ENCODE peak calls at places on chromosomes 6 and 20, in eight cellular contexts. One of them, this sample, is unnamed.

GRCh38 chr6:35096129-35096852 is 44.8 kb downstream of the TCP11 start:
- DNase-seq in endothelial cell: no peak
- DNase-seq in HL-60: no peak
- DNase-seq in endodermal cell: no peak
- DNase-seq in hypothalamus: no peak
- DNase-seq in activated T-cell treated with anti-CD3 and anti-CD28 coated beads, Interleukin-2, amount 50 U/mL, for 72 hours: no peak
- DNase-seq in amygdala: no peak
- DNase-seq in naive thymus-derived CD4-positive, alpha-beta T cell: no peak
- DNase-seq in this sample: no peak

GRCh38 chr20:53711333-53712211 is 117.9 kb upstream of the ZNF217 start:
- DNase-seq in naive thymus-derived CD4-positive, alpha-beta T cell: no peak
- DNase-seq in hypothalamus: no peak
- DNase-seq in amygdala: no peak
- DNase-seq in activated T-cell treated with anti-CD3 and anti-CD28 coated beads, Interleukin-2, amount 50 U/mL, for 72 hours: no peak
- DNase-seq in endodermal cell: no peak
- DNase-seq in endothelial cell: no peak
- DNase-seq in HL-60: no peak
- DNase-seq in this sample: no peak

GRCh38 chr6:82783587-82784253 is 281.9 kb downstream of the UBE3D start:
- DNase-seq in endodermal cell: peak
- DNase-seq in amygdala: no peak
- DNase-seq in naive thymus-derived CD4-positive, alpha-beta T cell: no peak
- DNase-seq in endothelial cell: no peak
- DNase-seq in hypothalamus: no peak
- DNase-seq in HL-60: no peak
- DNase-seq in activated T-cell treated with anti-CD3 and anti-CD28 coated beads, Interleukin-2, amount 50 U/mL, for 72 hours: no peak
- DNase-seq in this sample: no peak

GRCh38 chr6:46996860-46997641 is 45.1 kb downstream of the ADGRF1 start:
- DNase-seq in HL-60: no peak
- DNase-seq in naive thymus-derived CD4-positive, alpha-beta T cell: no peak
- DNase-seq in endothelial cell: no peak
- DNase-seq in amygdala: no peak
- DNase-seq in hypothalamus: no peak
- DNase-seq in endodermal cell: peak
- DNase-seq in activated T-cell treated with anti-CD3 and anti-CD28 coated beads, Interleukin-2, amount 50 U/mL, for 72 hours: no peak
- DNase-seq in this sample: no peak

GRCh38 chr20:49867453-49868215 is 47.7 kb downstream of the SPATA2 start:
- DNase-seq in HL-60: no peak
- DNase-seq in naive thymus-derived CD4-positive, alpha-beta T cell: no peak
- DNase-seq in activated T-cell treated with anti-CD3 and anti-CD28 coated beads, Interleukin-2, amount 50 U/mL, for 72 hours: no peak
- DNase-seq in endodermal cell: peak
- DNase-seq in endothelial cell: no peak
- DNase-seq in hypothalamus: no peak
- DNase-seq in amygdala: no peak
- DNase-seq in this sample: no peak

GRCh38 chr20:43721097-43721428 is 5.7 kb downstream of the GTSF1L start:
- DNase-seq in activated T-cell treated with anti-CD3 and anti-CD28 coated beads, Interleukin-2, amount 50 U/mL, for 72 hours: no peak
- DNase-seq in endodermal cell: no peak
- DNase-seq in HL-60: no peak
- DNase-seq in amygdala: no peak
- DNase-seq in endothelial cell: no peak
- DNase-seq in naive thymus-derived CD4-positive, alpha-beta T cell: no peak
- DNase-seq in hypothalamus: no peak
- DNase-seq in this sample: no peak

GRCh38 chr6:155333414-155333813 is 19.1 kb upstream of the TFB1M start:
- DNase-seq in activated T-cell treated with anti-CD3 and anti-CD28 coated beads, Interleukin-2, amount 50 U/mL, for 72 hours: no peak
- DNase-seq in amygdala: no peak
- DNase-seq in HL-60: no peak
- DNase-seq in naive thymus-derived CD4-positive, alpha-beta T cell: no peak
- DNase-seq in endothelial cell: no peak
- DNase-seq in endodermal cell: no peak
- DNase-seq in hypothalamus: no peak
- DNase-seq in this sample: no peak

GRCh38 chr6:112016335-112016734 is 37.6 kb upstream of the CCN6 start:
- DNase-seq in HL-60: no peak
- DNase-seq in hypothalamus: no peak
- DNase-seq in endothelial cell: no peak
- DNase-seq in naive thymus-derived CD4-positive, alpha-beta T cell: no peak
- DNase-seq in activated T-cell treated with anti-CD3 and anti-CD28 coated beads, Interleukin-2, amount 50 U/mL, for 72 hours: peak
- DNase-seq in endodermal cell: no peak
- DNase-seq in amygdala: no peak
- DNase-seq in this sample: no peak

GRCh38 chr20:46810442-46811327 is 84.0 kb upstream of the EYA2 start:
- DNase-seq in hypothalamus: no peak
- DNase-seq in endothelial cell: no peak
- DNase-seq in HL-60: no peak
- DNase-seq in activated T-cell treated with anti-CD3 and anti-CD28 coated beads, Interleukin-2, amount 50 U/mL, for 72 hours: no peak
- DNase-seq in amygdala: no peak
- DNase-seq in naive thymus-derived CD4-positive, alpha-beta T cell: no peak
- DNase-seq in endodermal cell: peak
- DNase-seq in this sample: no peak

GRCh38 chr6:97113170-97113569 is 169.8 kb downstream of the MMS22L start:
- DNase-seq in activated T-cell treated with anti-CD3 and anti-CD28 coated beads, Interleukin-2, amount 50 U/mL, for 72 hours: peak
- DNase-seq in hypothalamus: no peak
- DNase-seq in naive thymus-derived CD4-positive, alpha-beta T cell: no peak
- DNase-seq in amygdala: no peak
- DNase-seq in HL-60: no peak
- DNase-seq in endodermal cell: no peak
- DNase-seq in endothelial cell: no peak
- DNase-seq in this sample: no peak

GRCh38 chr20:53809728-53810365 is 216.2 kb upstream of the ZNF217 start:
- DNase-seq in naive thymus-derived CD4-positive, alpha-beta T cell: no peak
- DNase-seq in HL-60: no peak
- DNase-seq in hypothalamus: no peak
- DNase-seq in endodermal cell: no peak
- DNase-seq in endothelial cell: no peak
- DNase-seq in amygdala: no peak
- DNase-seq in activated T-cell treated with anti-CD3 and anti-CD28 coated beads, Interleukin-2, amount 50 U/mL, for 72 hours: no peak
- DNase-seq in this sample: no peak

GRCh38 chr6:37602360-37602759 is 95.3 kb downstream of the MDGA1 start:
- DNase-seq in hypothalamus: no peak
- DNase-seq in naive thymus-derived CD4-positive, alpha-beta T cell: no peak
- DNase-seq in endothelial cell: no peak
- DNase-seq in activated T-cell treated with anti-CD3 and anti-CD28 coated beads, Interleukin-2, amount 50 U/mL, for 72 hours: no peak
- DNase-seq in endodermal cell: no peak
- DNase-seq in amygdala: no peak
- DNase-seq in HL-60: no peak
- DNase-seq in this sample: no peak

GRCh38 chr20:16574656-16575355 is 1.6 kb upstream of the KIF16B start:
- DNase-seq in activated T-cell treated with anti-CD3 and anti-CD28 coated beads, Interleukin-2, amount 50 U/mL, for 72 hours: peak
- DNase-seq in hypothalamus: peak
- DNase-seq in naive thymus-derived CD4-positive, alpha-beta T cell: peak
- DNase-seq in HL-60: peak
- DNase-seq in endothelial cell: peak
- DNase-seq in amygdala: peak
- DNase-seq in endodermal cell: peak
- DNase-seq in this sample: peak

GRCh38 chr20:56343861-56344381 is 14.9 kb upstream of the FAM210B start:
- DNase-seq in activated T-cell treated with anti-CD3 and anti-CD28 coated beads, Interleukin-2, amount 50 U/mL, for 72 hours: peak
- DNase-seq in naive thymus-derived CD4-positive, alpha-beta T cell: peak
- DNase-seq in HL-60: peak
- DNase-seq in hypothalamus: no peak
- DNase-seq in amygdala: no peak
- DNase-seq in endothelial cell: peak
- DNase-seq in endodermal cell: peak
- DNase-seq in this sample: peak

GRCh38 chr6:166584813-166585429 is 1.6 kb downstream of the RAMACL start:
- DNase-seq in activated T-cell treated with anti-CD3 and anti-CD28 coated beads, Interleukin-2, amount 50 U/mL, for 72 hours: no peak
- DNase-seq in hypothalamus: no peak
- DNase-seq in endothelial cell: no peak
- DNase-seq in HL-60: no peak
- DNase-seq in amygdala: no peak
- DNase-seq in naive thymus-derived CD4-positive, alpha-beta T cell: no peak
- DNase-seq in endodermal cell: no peak
- DNase-seq in this sample: no peak

GRCh38 chr6:137160763-137161162 is 12.7 kb downstream of the IL22RA2 start:
- DNase-seq in endothelial cell: no peak
- DNase-seq in amygdala: no peak
- DNase-seq in hypothalamus: no peak
- DNase-seq in activated T-cell treated with anti-CD3 and anti-CD28 coated beads, Interleukin-2, amount 50 U/mL, for 72 hours: no peak
- DNase-seq in endodermal cell: no peak
- DNase-seq in HL-60: no peak
- DNase-seq in naive thymus-derived CD4-positive, alpha-beta T cell: no peak
- DNase-seq in this sample: no peak

GRCh38 chr20:15604406-15604805 is 968.8 kb downstream of the KIF16B start:
- DNase-seq in amygdala: no peak
- DNase-seq in naive thymus-derived CD4-positive, alpha-beta T cell: no peak
- DNase-seq in HL-60: no peak
- DNase-seq in hypothalamus: no peak
- DNase-seq in endodermal cell: no peak
- DNase-seq in activated T-cell treated with anti-CD3 and anti-CD28 coated beads, Interleukin-2, amount 50 U/mL, for 72 hours: no peak
- DNase-seq in endothelial cell: no peak
- DNase-seq in this sample: no peak

GRCh38 chr6:116564921-116565872 is 6.1 kb upstream of the RWDD1 start:
- DNase-seq in hypothalamus: no peak
- DNase-seq in endodermal cell: no peak
- DNase-seq in naive thymus-derived CD4-positive, alpha-beta T cell: peak
- DNase-seq in HL-60: no peak
- DNase-seq in endothelial cell: no peak
- DNase-seq in activated T-cell treated with anti-CD3 and anti-CD28 coated beads, Interleukin-2, amount 50 U/mL, for 72 hours: peak
- DNase-seq in amygdala: no peak
- DNase-seq in this sample: no peak

GRCh38 chr20:57790176-57790575 is 80.4 kb upstream of the PMEPA1 start:
- DNase-seq in endothelial cell: no peak
- DNase-seq in hypothalamus: no peak
- DNase-seq in activated T-cell treated with anti-CD3 and anti-CD28 coated beads, Interleukin-2, amount 50 U/mL, for 72 hours: no peak
- DNase-seq in HL-60: no peak
- DNase-seq in endodermal cell: peak
- DNase-seq in amygdala: no peak
- DNase-seq in naive thymus-derived CD4-positive, alpha-beta T cell: no peak
- DNase-seq in this sample: no peak

GRCh38 chr20:33023439-33024262 is 7.8 kb upstream of the BPIFB6 start:
- DNase-seq in endothelial cell: no peak
- DNase-seq in naive thymus-derived CD4-positive, alpha-beta T cell: no peak
- DNase-seq in endodermal cell: no peak
- DNase-seq in amygdala: no peak
- DNase-seq in hypothalamus: no peak
- DNase-seq in HL-60: no peak
- DNase-seq in activated T-cell treated with anti-CD3 and anti-CD28 coated beads, Interleukin-2, amount 50 U/mL, for 72 hours: no peak
- DNase-seq in this sample: no peak

GRCh38 chr20:58212636-58213035 is 15.8 kb downstream of the ANKRD60 start:
- DNase-seq in HL-60: no peak
- DNase-seq in endothelial cell: no peak
- DNase-seq in activated T-cell treated with anti-CD3 and anti-CD28 coated beads, Interleukin-2, amount 50 U/mL, for 72 hours: no peak
- DNase-seq in amygdala: no peak
- DNase-seq in naive thymus-derived CD4-positive, alpha-beta T cell: no peak
- DNase-seq in endodermal cell: no peak
- DNase-seq in hypothalamus: no peak
- DNase-seq in this sample: no peak

GRCh38 chr6:18276610-18277009 is 12.3 kb upstream of the DEK start:
- DNase-seq in hypothalamus: no peak
- DNase-seq in activated T-cell treated with anti-CD3 and anti-CD28 coated beads, Interleukin-2, amount 50 U/mL, for 72 hours: no peak
- DNase-seq in endothelial cell: no peak
- DNase-seq in HL-60: no peak
- DNase-seq in naive thymus-derived CD4-positive, alpha-beta T cell: no peak
- DNase-seq in amygdala: no peak
- DNase-seq in endodermal cell: no peak
- DNase-seq in this sample: no peak

GRCh38 chr6:158124288-158124687 is 43.8 kb downstream of the SERAC1 start:
- DNase-seq in endodermal cell: no peak
- DNase-seq in activated T-cell treated with anti-CD3 and anti-CD28 coated beads, Interleukin-2, amount 50 U/mL, for 72 hours: no peak
- DNase-seq in endothelial cell: no peak
- DNase-seq in amygdala: no peak
- DNase-seq in naive thymus-derived CD4-positive, alpha-beta T cell: no peak
- DNase-seq in HL-60: no peak
- DNase-seq in hypothalamus: no peak
- DNase-seq in this sample: no peak

GRCh38 chr6:130296854-130297253 is 69.0 kb upstream of the TMEM200A start:
- DNase-seq in endothelial cell: no peak
- DNase-seq in endodermal cell: peak
- DNase-seq in naive thymus-derived CD4-positive, alpha-beta T cell: no peak
- DNase-seq in HL-60: no peak
- DNase-seq in hypothalamus: no peak
- DNase-seq in activated T-cell treated with anti-CD3 and anti-CD28 coated beads, Interleukin-2, amount 50 U/mL, for 72 hours: no peak
- DNase-seq in amygdala: no peak
- DNase-seq in this sample: no peak

GRCh38 chr6:134551245-134551960 is 233.5 kb upstream of the SGK1 start:
- DNase-seq in HL-60: no peak
- DNase-seq in hypothalamus: no peak
- DNase-seq in endodermal cell: no peak
- DNase-seq in endothelial cell: no peak
- DNase-seq in amygdala: no peak
- DNase-seq in naive thymus-derived CD4-positive, alpha-beta T cell: no peak
- DNase-seq in activated T-cell treated with anti-CD3 and anti-CD28 coated beads, Interleukin-2, amount 50 U/mL, for 72 hours: no peak
- DNase-seq in this sample: no peak

GRCh38 chr6:45595010-45595851 is 217.5 kb upstream of the SUPT3H start:
- DNase-seq in HL-60: no peak
- DNase-seq in amygdala: no peak
- DNase-seq in hypothalamus: no peak
- DNase-seq in endothelial cell: no peak
- DNase-seq in activated T-cell treated with anti-CD3 and anti-CD28 coated beads, Interleukin-2, amount 50 U/mL, for 72 hours: no peak
- DNase-seq in endodermal cell: no peak
- DNase-seq in naive thymus-derived CD4-positive, alpha-beta T cell: no peak
- DNase-seq in this sample: no peak

GRCh38 chr20:52783769-52784168 is 188.4 kb upstream of the TSHZ2 start:
- DNase-seq in endodermal cell: peak
- DNase-seq in endothelial cell: peak
- DNase-seq in amygdala: no peak
- DNase-seq in HL-60: no peak
- DNase-seq in naive thymus-derived CD4-positive, alpha-beta T cell: no peak
- DNase-seq in activated T-cell treated with anti-CD3 and anti-CD28 coated beads, Interleukin-2, amount 50 U/mL, for 72 hours: peak
- DNase-seq in hypothalamus: no peak
- DNase-seq in this sample: no peak

GRCh38 chr20:22312744-22313346 is 271.5 kb downstream of the FOXA2 start:
- DNase-seq in naive thymus-derived CD4-positive, alpha-beta T cell: no peak
- DNase-seq in endodermal cell: peak
- DNase-seq in endothelial cell: peak
- DNase-seq in activated T-cell treated with anti-CD3 and anti-CD28 coated beads, Interleukin-2, amount 50 U/mL, for 72 hours: no peak
- DNase-seq in HL-60: no peak
- DNase-seq in amygdala: no peak
- DNase-seq in hypothalamus: no peak
- DNase-seq in this sample: no peak

This sample was measured in activated T-helper 2 cell treated with anti-CD3 and anti-CD28 coated beads, Interferon-gamma antibody, Interleukin-2, Interleukin-4, amounts not matched to agents 10 μg/mL and 5 μg/mL and 100 μg/mL, durations not matched to agents 14 hours and 24 hours and 36 hours.